ENCODE peak calls at places on chromosome 22, in seven cellular contexts. One of them, this sample, is unnamed.

GRCh38 chr22:28019360-28019759 is 100.3 kb upstream of the PITPNB start:
- DNase-seq in GM23248: peak
- DNase-seq in choroid plexus epithelial cell: no peak
- DNase-seq in cardiac fibroblast: no peak
- DNase-seq in WERI-Rb-1: no peak
- DNase-seq in fibroblast of the aortic adventitia: no peak
- DNase-seq in pancreas: peak
- DNase-seq in this sample: no peak

GRCh38 chr22:31947296-31947695 is 3.0 kb downstream of the YWHAH start:
- DNase-seq in GM23248: no peak
- DNase-seq in choroid plexus epithelial cell: peak
- DNase-seq in cardiac fibroblast: peak
- DNase-seq in WERI-Rb-1: no peak
- DNase-seq in fibroblast of the aortic adventitia: no peak
- DNase-seq in pancreas: no peak
- DNase-seq in this sample: no peak

GRCh38 chr22:34038801-34039200 is 118.5 kb upstream of the LARGE1 start:
- DNase-seq in GM23248: no peak
- DNase-seq in choroid plexus epithelial cell: no peak
- DNase-seq in cardiac fibroblast: no peak
- DNase-seq in WERI-Rb-1: no peak
- DNase-seq in fibroblast of the aortic adventitia: no peak
- DNase-seq in pancreas: no peak
- DNase-seq in this sample: no peak

GRCh38 chr22:26619510-26619909 is 1.7 kb upstream of the CRYBB1 start:
- DNase-seq in GM23248: no peak
- DNase-seq in choroid plexus epithelial cell: no peak
- DNase-seq in cardiac fibroblast: no peak
- DNase-seq in WERI-Rb-1: no peak
- DNase-seq in fibroblast of the aortic adventitia: no peak
- DNase-seq in pancreas: no peak
- DNase-seq in this sample: no peak

GRCh38 chr22:35921777-35922176 is 106.8 kb downstream of the RBFOX2 start:
- DNase-seq in GM23248: peak
- DNase-seq in choroid plexus epithelial cell: peak
- DNase-seq in cardiac fibroblast: peak
- DNase-seq in WERI-Rb-1: peak
- DNase-seq in fibroblast of the aortic adventitia: peak
- DNase-seq in pancreas: peak
- DNase-seq in this sample: peak

GRCh38 chr22:24564376-24565058 is 8.7 kb downstream of the SNRPD3 start:
- DNase-seq in GM23248: no peak
- DNase-seq in choroid plexus epithelial cell: peak
- DNase-seq in cardiac fibroblast: peak
- DNase-seq in WERI-Rb-1: no peak
- DNase-seq in fibroblast of the aortic adventitia: peak
- DNase-seq in pancreas: no peak
- DNase-seq in this sample: peak

GRCh38 chr22:44861245-44861644 is 108.9 kb downstream of the ARHGAP8 start:
- DNase-seq in GM23248: no peak
- DNase-seq in choroid plexus epithelial cell: no peak
- DNase-seq in cardiac fibroblast: no peak
- DNase-seq in WERI-Rb-1: no peak
- DNase-seq in fibroblast of the aortic adventitia: no peak
- DNase-seq in pancreas: no peak
- DNase-seq in this sample: no peak

GRCh38 chr22:32520612-32521011 is 46.0 kb downstream of the FBXO7 start:
- DNase-seq in GM23248: no peak
- DNase-seq in choroid plexus epithelial cell: no peak
- DNase-seq in cardiac fibroblast: no peak
- DNase-seq in WERI-Rb-1: no peak
- DNase-seq in fibroblast of the aortic adventitia: no peak
- DNase-seq in pancreas: no peak
- DNase-seq in this sample: no peak

GRCh38 chr22:44952863-44953790 is 56.7 kb downstream of the PHF21B start:
- DNase-seq in GM23248: no peak
- DNase-seq in choroid plexus epithelial cell: no peak
- DNase-seq in cardiac fibroblast: no peak
- DNase-seq in WERI-Rb-1: no peak
- DNase-seq in fibroblast of the aortic adventitia: no peak
- DNase-seq in pancreas: no peak
- DNase-seq in this sample: no peak

GRCh38 chr22:44999687-45000086 is 10.1 kb downstream of the PHF21B start:
- DNase-seq in GM23248: no peak
- DNase-seq in choroid plexus epithelial cell: no peak
- DNase-seq in cardiac fibroblast: no peak
- DNase-seq in WERI-Rb-1: peak
- DNase-seq in fibroblast of the aortic adventitia: no peak
- DNase-seq in pancreas: no peak
- DNase-seq in this sample: no peak

GRCh38 chr22:45240810-45241631 is at the start of gene KIAA0930:
- DNase-seq in GM23248: peak
- DNase-seq in choroid plexus epithelial cell: peak
- DNase-seq in cardiac fibroblast: peak
- DNase-seq in WERI-Rb-1: peak
- DNase-seq in fibroblast of the aortic adventitia: peak
- DNase-seq in pancreas: peak
- DNase-seq in this sample: peak

GRCh38 chr22:30267382-30268302 is 991 bp upstream of the OSM start:
- DNase-seq in GM23248: no peak
- DNase-seq in choroid plexus epithelial cell: no peak
- DNase-seq in cardiac fibroblast: no peak
- DNase-seq in WERI-Rb-1: no peak
- DNase-seq in fibroblast of the aortic adventitia: no peak
- DNase-seq in pancreas: no peak
- DNase-seq in this sample: no peak

GRCh38 chr22:16965560-16965959 is 42.5 kb downstream of the GAB4 start:
- DNase-seq in GM23248: no peak
- DNase-seq in choroid plexus epithelial cell: no peak
- DNase-seq in cardiac fibroblast: no peak
- DNase-seq in WERI-Rb-1: no peak
- DNase-seq in fibroblast of the aortic adventitia: no peak
- DNase-seq in pancreas: no peak
- DNase-seq in this sample: no peak

GRCh38 chr22:27183474-27183873 is 526.1 kb downstream of the MIAT start:
- DNase-seq in GM23248: no peak
- DNase-seq in choroid plexus epithelial cell: no peak
- DNase-seq in cardiac fibroblast: no peak
- DNase-seq in WERI-Rb-1: no peak
- DNase-seq in fibroblast of the aortic adventitia: no peak
- DNase-seq in pancreas: no peak
- DNase-seq in this sample: no peak

GRCh38 chr22:29275819-29276565 is 7.9 kb downstream of the EWSR1 start:
- DNase-seq in GM23248: no peak
- DNase-seq in choroid plexus epithelial cell: no peak
- DNase-seq in cardiac fibroblast: no peak
- DNase-seq in WERI-Rb-1: no peak
- DNase-seq in fibroblast of the aortic adventitia: no peak
- DNase-seq in pancreas: no peak
- DNase-seq in this sample: no peak

GRCh38 chr22:37262346-37262745 is 18.3 kb upstream of the RAC2 start:
- DNase-seq in GM23248: no peak
- DNase-seq in choroid plexus epithelial cell: no peak
- DNase-seq in cardiac fibroblast: no peak
- DNase-seq in WERI-Rb-1: no peak
- DNase-seq in fibroblast of the aortic adventitia: no peak
- DNase-seq in pancreas: no peak
- DNase-seq in this sample: no peak

GRCh38 chr22:29733362-29734322 is 13.8 kb downstream of the CABP7 start:
- DNase-seq in GM23248: no peak
- DNase-seq in choroid plexus epithelial cell: no peak
- DNase-seq in cardiac fibroblast: no peak
- DNase-seq in WERI-Rb-1: peak
- DNase-seq in fibroblast of the aortic adventitia: no peak
- DNase-seq in pancreas: no peak
- DNase-seq in this sample: peak

GRCh38 chr22:35341090-35341874 is 39.6 kb upstream of the HMOX1 start:
- DNase-seq in GM23248: no peak
- DNase-seq in choroid plexus epithelial cell: no peak
- DNase-seq in cardiac fibroblast: no peak
- DNase-seq in WERI-Rb-1: no peak
- DNase-seq in fibroblast of the aortic adventitia: no peak
- DNase-seq in pancreas: no peak
- DNase-seq in this sample: no peak

DNA sequence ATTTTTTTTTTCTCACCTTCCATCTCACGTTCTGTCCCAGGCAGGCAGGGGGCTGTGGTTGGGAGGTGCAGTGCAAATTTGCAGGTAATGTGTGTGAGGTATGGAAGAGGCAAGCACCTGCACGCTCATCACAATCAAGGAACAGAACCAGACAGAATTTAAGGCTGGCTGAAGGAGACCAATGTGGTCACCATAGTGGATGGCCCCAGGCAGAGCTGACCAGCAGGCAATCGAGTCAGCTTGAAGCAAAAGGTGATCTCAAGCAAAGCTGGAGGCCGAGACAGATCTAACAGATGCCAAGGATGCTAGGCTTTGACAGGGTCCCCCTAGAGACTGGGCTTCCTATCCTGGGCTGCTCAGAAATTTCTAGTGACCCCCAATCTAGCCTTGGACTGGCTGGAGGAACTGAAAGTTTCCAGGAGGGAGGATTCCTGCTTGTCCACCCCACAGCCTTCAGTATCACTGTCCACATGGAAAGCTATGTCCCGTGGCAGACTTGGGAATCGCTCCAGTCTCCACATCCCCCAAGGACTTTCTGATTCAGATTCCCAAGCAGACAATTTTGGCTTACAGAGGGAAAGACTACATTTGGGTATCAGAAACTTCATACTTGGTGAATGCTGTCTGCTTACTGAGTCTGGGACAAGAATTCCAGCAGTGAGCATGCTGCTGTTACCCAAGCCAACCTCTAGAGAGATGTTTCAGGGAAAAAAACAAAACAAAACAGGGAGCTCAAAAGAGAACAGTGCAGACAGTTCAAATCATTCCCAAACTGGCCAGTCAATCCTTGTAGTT is 9.0 kb upstream of the MICAL3 start:
- DNase-seq in GM23248: peak
- DNase-seq in choroid plexus epithelial cell: peak
- DNase-seq in cardiac fibroblast: peak
- DNase-seq in WERI-Rb-1: no peak
- DNase-seq in fibroblast of the aortic adventitia: peak
- DNase-seq in pancreas: no peak
- DNase-seq in this sample: no peak
- H3K4me3 ChIP-seq in GM23248: no peak
- H3K4me3 ChIP-seq in choroid plexus epithelial cell: no peak
- H3K4me3 ChIP-seq in cardiac fibroblast: no peak
- H3K4me3 ChIP-seq in WERI-Rb-1: no peak
- H3K4me3 ChIP-seq in fibroblast of the aortic adventitia: no peak
- H3K4me3 ChIP-seq in pancreas: no peak
- H3K4me3 ChIP-seq in this sample: no peak

GRCh38 chr22:20153945-20154344 is 3.1 kb upstream of the CCDC188 start:
- DNase-seq in GM23248: peak
- DNase-seq in choroid plexus epithelial cell: peak
- DNase-seq in cardiac fibroblast: no peak
- DNase-seq in WERI-Rb-1: peak
- DNase-seq in fibroblast of the aortic adventitia: no peak
- DNase-seq in pancreas: no peak
- DNase-seq in this sample: no peak

GRCh38 chr22:20156611-20157415 is 6.0 kb upstream of the CCDC188 start:
- DNase-seq in GM23248: peak
- DNase-seq in choroid plexus epithelial cell: peak
- DNase-seq in cardiac fibroblast: peak
- DNase-seq in WERI-Rb-1: peak
- DNase-seq in fibroblast of the aortic adventitia: peak
- DNase-seq in pancreas: peak
- DNase-seq in this sample: peak

GRCh38 chr22:20156042-20156389 is 5.2 kb upstream of the CCDC188 start:
- DNase-seq in GM23248: no peak
- DNase-seq in choroid plexus epithelial cell: no peak
- DNase-seq in cardiac fibroblast: no peak
- DNase-seq in WERI-Rb-1: no peak
- DNase-seq in fibroblast of the aortic adventitia: no peak
- DNase-seq in pancreas: no peak
- DNase-seq in this sample: no peak

GRCh38 chr22:20155330-20156041 is 4.6 kb upstream of the CCDC188 start:
- DNase-seq in GM23248: peak
- DNase-seq in choroid plexus epithelial cell: peak
- DNase-seq in cardiac fibroblast: peak
- DNase-seq in WERI-Rb-1: no peak
- DNase-seq in fibroblast of the aortic adventitia: peak
- DNase-seq in pancreas: no peak
- DNase-seq in this sample: no peak

DNA sequence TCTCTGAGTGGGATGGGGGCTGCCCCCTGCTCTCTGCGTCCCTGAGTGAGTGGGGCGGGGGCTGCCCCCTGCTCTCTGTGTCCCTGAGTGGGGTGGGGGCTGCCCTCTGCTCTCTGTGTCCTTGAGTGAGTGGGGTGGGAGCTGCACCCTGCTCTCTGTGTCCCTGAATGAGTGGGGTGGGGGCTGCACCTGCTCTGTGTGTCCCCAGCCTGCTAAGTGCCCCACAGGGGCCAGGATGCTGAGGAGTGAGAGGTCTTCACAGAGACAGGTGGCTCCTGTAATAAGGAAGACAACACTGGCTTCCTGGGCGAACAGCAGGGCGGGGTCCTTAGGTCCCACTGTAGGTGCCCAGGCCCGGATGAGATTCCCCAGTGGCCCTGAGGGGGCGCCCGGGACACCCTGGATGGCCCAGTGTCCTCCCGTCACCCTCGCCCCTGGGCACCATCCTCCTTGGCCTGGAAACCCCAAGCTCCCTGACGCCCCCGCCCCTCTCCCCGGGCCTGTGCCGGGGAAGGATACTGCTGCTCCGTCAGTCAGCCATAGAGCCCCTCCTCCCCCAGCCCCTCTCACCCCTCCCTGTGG is 3.8 kb upstream of the CCDC188 start:
- DNase-seq in GM23248: no peak
- DNase-seq in choroid plexus epithelial cell: no peak
- DNase-seq in cardiac fibroblast: no peak
- DNase-seq in WERI-Rb-1: peak
- DNase-seq in fibroblast of the aortic adventitia: no peak
- DNase-seq in pancreas: no peak
- DNase-seq in this sample: no peak
- H3K4me3 ChIP-seq in GM23248: peak
- H3K4me3 ChIP-seq in choroid plexus epithelial cell: no peak
- H3K4me3 ChIP-seq in cardiac fibroblast: peak
- H3K4me3 ChIP-seq in WERI-Rb-1: no peak
- H3K4me3 ChIP-seq in fibroblast of the aortic adventitia: peak
- H3K4me3 ChIP-seq in pancreas: no peak
- H3K4me3 ChIP-seq in this sample: no peak

GRCh38 chr22:46966846-46967245 is 204.4 kb downstream of the TBC1D22A start:
- DNase-seq in GM23248: no peak
- DNase-seq in choroid plexus epithelial cell: no peak
- DNase-seq in cardiac fibroblast: no peak
- DNase-seq in WERI-Rb-1: no peak
- DNase-seq in fibroblast of the aortic adventitia: no peak
- DNase-seq in pancreas: no peak
- DNase-seq in this sample: no peak
- H3K4me3 ChIP-seq in GM23248: no peak
- H3K4me3 ChIP-seq in choroid plexus epithelial cell: no peak
- H3K4me3 ChIP-seq in cardiac fibroblast: no peak
- H3K4me3 ChIP-seq in WERI-Rb-1: no peak
- H3K4me3 ChIP-seq in fibroblast of the aortic adventitia: no peak
- H3K4me3 ChIP-seq in pancreas: no peak
- H3K4me3 ChIP-seq in this sample: no peak

DNA sequence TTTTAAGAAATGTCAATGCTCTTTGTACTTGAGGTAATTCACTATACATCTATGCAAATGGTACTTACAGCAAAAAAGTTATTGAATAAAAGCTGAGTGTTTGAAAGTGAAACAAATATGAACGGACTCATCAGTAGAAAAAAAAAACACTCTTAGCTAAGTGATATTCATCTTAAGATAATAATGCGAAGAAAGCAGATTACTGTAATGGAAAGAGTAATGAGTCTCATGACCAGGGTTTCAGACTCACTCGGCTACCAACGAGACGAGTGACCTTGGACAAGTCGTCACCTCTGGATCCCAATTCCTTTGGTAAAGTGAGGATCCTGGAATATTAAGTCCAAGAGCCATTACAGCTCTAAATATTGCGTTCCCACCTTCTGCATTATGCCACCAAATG is 57.0 kb downstream of the PACSIN2 start:
- DNase-seq in GM23248: no peak
- DNase-seq in choroid plexus epithelial cell: no peak
- DNase-seq in cardiac fibroblast: no peak
- DNase-seq in WERI-Rb-1: no peak
- DNase-seq in fibroblast of the aortic adventitia: no peak
- DNase-seq in pancreas: no peak
- DNase-seq in this sample: no peak
- H3K4me3 ChIP-seq in GM23248: no peak
- H3K4me3 ChIP-seq in choroid plexus epithelial cell: no peak
- H3K4me3 ChIP-seq in cardiac fibroblast: no peak
- H3K4me3 ChIP-seq in WERI-Rb-1: no peak
- H3K4me3 ChIP-seq in fibroblast of the aortic adventitia: no peak
- H3K4me3 ChIP-seq in pancreas: no peak
- H3K4me3 ChIP-seq in this sample: no peak